ENCODE peak calls at places on chromosomes 6 and 20, in nine cellular contexts. One of them, this sample, is unnamed.

GRCh38 chr6:13813621-13814175 is 659 bp downstream of the MCUR1 start:
- DNase-seq in cardiac muscle cell: peak
- DNase-seq in substantia nigra: peak
- DNase-seq in caudate nucleus: no peak
- DNase-seq in GM04504: no peak
- DNase-seq in stimulated activated CD4-positive, alpha-beta T cell treated with anti-CD3 and anti-CD28 coated beads, TNF-alpha, amount 100 ng/mL, for 48 hours: no peak
- DNase-seq in memory B cell: no peak
- DNase-seq in GM18507: no peak
- DNase-seq in WTC11: peak
- DNase-seq in this sample: peak

GRCh38 chr6:161407581-161407980 is 133.7 kb upstream of the AGPAT4 start:
- DNase-seq in substantia nigra: no peak
- DNase-seq in WTC11: no peak
- DNase-seq in memory B cell: no peak
- DNase-seq in stimulated activated CD4-positive, alpha-beta T cell treated with anti-CD3 and anti-CD28 coated beads, TNF-alpha, amount 100 ng/mL, for 48 hours: no peak
- DNase-seq in GM18507: no peak
- DNase-seq in cardiac muscle cell: peak
- DNase-seq in caudate nucleus: no peak
- DNase-seq in GM04504: peak
- DNase-seq in this sample: no peak

GRCh38 chr6:26360451-26361416 is 4.3 kb upstream of the BTN3A2 start:
- DNase-seq in GM18507: no peak
- DNase-seq in stimulated activated CD4-positive, alpha-beta T cell treated with anti-CD3 and anti-CD28 coated beads, TNF-alpha, amount 100 ng/mL, for 48 hours: no peak
- DNase-seq in GM04504: no peak
- DNase-seq in cardiac muscle cell: no peak
- DNase-seq in WTC11: no peak
- DNase-seq in caudate nucleus: no peak
- DNase-seq in memory B cell: no peak
- DNase-seq in substantia nigra: no peak
- DNase-seq in this sample: no peak

GRCh38 chr6:167990016-167990945 is 7.2 kb upstream of the KIF25 start:
- DNase-seq in substantia nigra: no peak
- DNase-seq in caudate nucleus: no peak
- DNase-seq in GM04504: no peak
- DNase-seq in stimulated activated CD4-positive, alpha-beta T cell treated with anti-CD3 and anti-CD28 coated beads, TNF-alpha, amount 100 ng/mL, for 48 hours: no peak
- DNase-seq in WTC11: no peak
- DNase-seq in GM18507: no peak
- DNase-seq in cardiac muscle cell: no peak
- DNase-seq in memory B cell: no peak
- DNase-seq in this sample: no peak

GRCh38 chr6:24125980-24126379 is at the start of gene NRSN1:
- DNase-seq in memory B cell: no peak
- DNase-seq in caudate nucleus: peak
- DNase-seq in WTC11: peak
- DNase-seq in substantia nigra: peak
- DNase-seq in GM18507: no peak
- DNase-seq in GM04504: no peak
- DNase-seq in stimulated activated CD4-positive, alpha-beta T cell treated with anti-CD3 and anti-CD28 coated beads, TNF-alpha, amount 100 ng/mL, for 48 hours: no peak
- DNase-seq in cardiac muscle cell: no peak
- DNase-seq in this sample: peak

GRCh38 chr6:2132416-2132815 is 113.0 kb downstream of the GMDS start:
- DNase-seq in cardiac muscle cell: peak
- DNase-seq in GM04504: no peak
- DNase-seq in memory B cell: no peak
- DNase-seq in caudate nucleus: no peak
- DNase-seq in substantia nigra: no peak
- DNase-seq in stimulated activated CD4-positive, alpha-beta T cell treated with anti-CD3 and anti-CD28 coated beads, TNF-alpha, amount 100 ng/mL, for 48 hours: no peak
- DNase-seq in GM18507: no peak
- DNase-seq in WTC11: no peak
- DNase-seq in this sample: no peak

GRCh38 chr6:106134087-106134770 is 48.1 kb downstream of the PRDM1 start:
- DNase-seq in stimulated activated CD4-positive, alpha-beta T cell treated with anti-CD3 and anti-CD28 coated beads, TNF-alpha, amount 100 ng/mL, for 48 hours: no peak
- DNase-seq in caudate nucleus: no peak
- DNase-seq in WTC11: no peak
- DNase-seq in memory B cell: no peak
- DNase-seq in GM18507: no peak
- DNase-seq in GM04504: no peak
- DNase-seq in substantia nigra: no peak
- DNase-seq in cardiac muscle cell: no peak
- DNase-seq in this sample: no peak

GRCh38 chr6:106562001-106562400 is 67.3 kb downstream of the RTN4IP1 start:
- DNase-seq in stimulated activated CD4-positive, alpha-beta T cell treated with anti-CD3 and anti-CD28 coated beads, TNF-alpha, amount 100 ng/mL, for 48 hours: no peak
- DNase-seq in memory B cell: no peak
- DNase-seq in cardiac muscle cell: no peak
- DNase-seq in WTC11: no peak
- DNase-seq in GM04504: no peak
- DNase-seq in substantia nigra: no peak
- DNase-seq in GM18507: no peak
- DNase-seq in caudate nucleus: no peak
- DNase-seq in this sample: no peak

GRCh38 chr20:50360218-50360672 is 149.9 kb upstream of the PTPN1 start:
- DNase-seq in GM18507: no peak
- DNase-seq in WTC11: no peak
- DNase-seq in substantia nigra: no peak
- DNase-seq in memory B cell: no peak
- DNase-seq in caudate nucleus: no peak
- DNase-seq in GM04504: no peak
- DNase-seq in stimulated activated CD4-positive, alpha-beta T cell treated with anti-CD3 and anti-CD28 coated beads, TNF-alpha, amount 100 ng/mL, for 48 hours: no peak
- DNase-seq in cardiac muscle cell: no peak
- DNase-seq in this sample: no peak

GRCh38 chr20:32893878-32894483 is 35.3 kb downstream of the EFCAB8 start:
- DNase-seq in GM18507: no peak
- DNase-seq in WTC11: peak
- DNase-seq in caudate nucleus: no peak
- DNase-seq in cardiac muscle cell: peak
- DNase-seq in memory B cell: no peak
- DNase-seq in substantia nigra: no peak
- DNase-seq in stimulated activated CD4-positive, alpha-beta T cell treated with anti-CD3 and anti-CD28 coated beads, TNF-alpha, amount 100 ng/mL, for 48 hours: no peak
- DNase-seq in GM04504: no peak
- DNase-seq in this sample: peak

GRCh38 chr6:135180458-135181332 is at the start of gene MYB:
- DNase-seq in cardiac muscle cell: peak
- DNase-seq in WTC11: peak
- DNase-seq in stimulated activated CD4-positive, alpha-beta T cell treated with anti-CD3 and anti-CD28 coated beads, TNF-alpha, amount 100 ng/mL, for 48 hours: peak
- DNase-seq in GM18507: peak
- DNase-seq in GM04504: no peak
- DNase-seq in memory B cell: peak
- DNase-seq in substantia nigra: peak
- DNase-seq in caudate nucleus: no peak
- DNase-seq in this sample: no peak

GRCh38 chr20:8375898-8376297 is 243.8 kb downstream of the PLCB1 start:
- DNase-seq in GM04504: no peak
- DNase-seq in stimulated activated CD4-positive, alpha-beta T cell treated with anti-CD3 and anti-CD28 coated beads, TNF-alpha, amount 100 ng/mL, for 48 hours: no peak
- DNase-seq in WTC11: no peak
- DNase-seq in cardiac muscle cell: no peak
- DNase-seq in substantia nigra: no peak
- DNase-seq in GM18507: no peak
- DNase-seq in caudate nucleus: no peak
- DNase-seq in memory B cell: no peak
- DNase-seq in this sample: no peak

GRCh38 chr6:123640567-123641187 is 3.9 kb upstream of the TRDN start:
- DNase-seq in WTC11: no peak
- DNase-seq in GM18507: no peak
- DNase-seq in memory B cell: no peak
- DNase-seq in cardiac muscle cell: no peak
- DNase-seq in caudate nucleus: no peak
- DNase-seq in substantia nigra: no peak
- DNase-seq in GM04504: no peak
- DNase-seq in stimulated activated CD4-positive, alpha-beta T cell treated with anti-CD3 and anti-CD28 coated beads, TNF-alpha, amount 100 ng/mL, for 48 hours: no peak
- DNase-seq in this sample: no peak

GRCh38 chr6:7897461-7898192 is 13.0 kb downstream of the TXNDC5 start:
- DNase-seq in substantia nigra: no peak
- DNase-seq in GM04504: no peak
- DNase-seq in caudate nucleus: no peak
- DNase-seq in cardiac muscle cell: no peak
- DNase-seq in WTC11: no peak
- DNase-seq in stimulated activated CD4-positive, alpha-beta T cell treated with anti-CD3 and anti-CD28 coated beads, TNF-alpha, amount 100 ng/mL, for 48 hours: no peak
- DNase-seq in memory B cell: no peak
- DNase-seq in GM18507: no peak
- DNase-seq in this sample: no peak

GRCh38 chr20:43102394-43102793 is 87.3 kb downstream of the PTPRT start:
- DNase-seq in WTC11: peak
- DNase-seq in memory B cell: no peak
- DNase-seq in cardiac muscle cell: no peak
- DNase-seq in substantia nigra: no peak
- DNase-seq in GM04504: no peak
- DNase-seq in stimulated activated CD4-positive, alpha-beta T cell treated with anti-CD3 and anti-CD28 coated beads, TNF-alpha, amount 100 ng/mL, for 48 hours: no peak
- DNase-seq in caudate nucleus: no peak
- DNase-seq in GM18507: no peak
- DNase-seq in this sample: no peak

GRCh38 chr6:72748759-72749158 is 126.9 kb downstream of the KCNQ5 start:
- DNase-seq in caudate nucleus: no peak
- DNase-seq in GM18507: no peak
- DNase-seq in GM04504: peak
- DNase-seq in WTC11: no peak
- DNase-seq in cardiac muscle cell: peak
- DNase-seq in substantia nigra: no peak
- DNase-seq in memory B cell: no peak
- DNase-seq in stimulated activated CD4-positive, alpha-beta T cell treated with anti-CD3 and anti-CD28 coated beads, TNF-alpha, amount 100 ng/mL, for 48 hours: no peak
- DNase-seq in this sample: no peak

GRCh38 chr6:112622036-112622435 is 274.9 kb downstream of the RFPL4B start:
- DNase-seq in memory B cell: no peak
- DNase-seq in GM18507: no peak
- DNase-seq in substantia nigra: no peak
- DNase-seq in cardiac muscle cell: peak
- DNase-seq in GM04504: no peak
- DNase-seq in WTC11: no peak
- DNase-seq in caudate nucleus: no peak
- DNase-seq in stimulated activated CD4-positive, alpha-beta T cell treated with anti-CD3 and anti-CD28 coated beads, TNF-alpha, amount 100 ng/mL, for 48 hours: no peak
- DNase-seq in this sample: no peak

GRCh38 chr6:1063671-1064355 is 248.1 kb upstream of the FOXQ1 start:
- DNase-seq in stimulated activated CD4-positive, alpha-beta T cell treated with anti-CD3 and anti-CD28 coated beads, TNF-alpha, amount 100 ng/mL, for 48 hours: no peak
- DNase-seq in caudate nucleus: no peak
- DNase-seq in WTC11: no peak
- DNase-seq in memory B cell: no peak
- DNase-seq in substantia nigra: no peak
- DNase-seq in GM18507: no peak
- DNase-seq in cardiac muscle cell: no peak
- DNase-seq in GM04504: no peak
- DNase-seq in this sample: no peak

GRCh38 chr20:23199356-23199755 is 113.2 kb upstream of the CD93 start:
- DNase-seq in cardiac muscle cell: no peak
- DNase-seq in substantia nigra: no peak
- DNase-seq in caudate nucleus: no peak
- DNase-seq in GM04504: no peak
- DNase-seq in GM18507: no peak
- DNase-seq in memory B cell: no peak
- DNase-seq in WTC11: no peak
- DNase-seq in stimulated activated CD4-positive, alpha-beta T cell treated with anti-CD3 and anti-CD28 coated beads, TNF-alpha, amount 100 ng/mL, for 48 hours: no peak
- DNase-seq in this sample: no peak

GRCh38 chr6:44227138-44227770 is 3.9 kb downstream of the SLC29A1 start:
- DNase-seq in memory B cell: no peak
- DNase-seq in caudate nucleus: no peak
- DNase-seq in cardiac muscle cell: no peak
- DNase-seq in stimulated activated CD4-positive, alpha-beta T cell treated with anti-CD3 and anti-CD28 coated beads, TNF-alpha, amount 100 ng/mL, for 48 hours: no peak
- DNase-seq in substantia nigra: no peak
- DNase-seq in GM04504: no peak
- DNase-seq in GM18507: no peak
- DNase-seq in WTC11: no peak
- DNase-seq in this sample: peak

GRCh38 chr20:61719691-61720347 is 345.9 kb downstream of the TAF4 start:
- DNase-seq in memory B cell: no peak
- DNase-seq in GM04504: no peak
- DNase-seq in GM18507: no peak
- DNase-seq in cardiac muscle cell: no peak
- DNase-seq in stimulated activated CD4-positive, alpha-beta T cell treated with anti-CD3 and anti-CD28 coated beads, TNF-alpha, amount 100 ng/mL, for 48 hours: peak
- DNase-seq in substantia nigra: no peak
- DNase-seq in WTC11: no peak
- DNase-seq in caudate nucleus: no peak
- DNase-seq in this sample: no peak

GRCh38 chr6:14506656-14507242 is 389.2 kb downstream of the CD83 start:
- DNase-seq in memory B cell: no peak
- DNase-seq in substantia nigra: no peak
- DNase-seq in caudate nucleus: no peak
- DNase-seq in cardiac muscle cell: no peak
- DNase-seq in GM04504: no peak
- DNase-seq in stimulated activated CD4-positive, alpha-beta T cell treated with anti-CD3 and anti-CD28 coated beads, TNF-alpha, amount 100 ng/mL, for 48 hours: no peak
- DNase-seq in WTC11: no peak
- DNase-seq in GM18507: no peak
- DNase-seq in this sample: peak

GRCh38 chr6:141700836-141701235 is 431.9 kb upstream of the GJE1 start:
- DNase-seq in cardiac muscle cell: peak
- DNase-seq in caudate nucleus: no peak
- DNase-seq in substantia nigra: no peak
- DNase-seq in stimulated activated CD4-positive, alpha-beta T cell treated with anti-CD3 and anti-CD28 coated beads, TNF-alpha, amount 100 ng/mL, for 48 hours: no peak
- DNase-seq in GM18507: no peak
- DNase-seq in WTC11: no peak
- DNase-seq in GM04504: no peak
- DNase-seq in memory B cell: no peak
- DNase-seq in this sample: no peak

GRCh38 chr20:401682-402495 is 6.2 kb upstream of the RBCK1 start:
- DNase-seq in caudate nucleus: no peak
- DNase-seq in GM18507: no peak
- DNase-seq in cardiac muscle cell: peak
- DNase-seq in memory B cell: no peak
- DNase-seq in WTC11: no peak
- DNase-seq in substantia nigra: no peak
- DNase-seq in stimulated activated CD4-positive, alpha-beta T cell treated with anti-CD3 and anti-CD28 coated beads, TNF-alpha, amount 100 ng/mL, for 48 hours: no peak
- DNase-seq in GM04504: peak
- DNase-seq in this sample: no peak

GRCh38 chr6:168001037-168001348 is 3.5 kb downstream of the KIF25 start:
- DNase-seq in WTC11: no peak
- DNase-seq in GM18507: no peak
- DNase-seq in cardiac muscle cell: no peak
- DNase-seq in caudate nucleus: no peak
- DNase-seq in GM04504: no peak
- DNase-seq in substantia nigra: no peak
- DNase-seq in memory B cell: no peak
- DNase-seq in stimulated activated CD4-positive, alpha-beta T cell treated with anti-CD3 and anti-CD28 coated beads, TNF-alpha, amount 100 ng/mL, for 48 hours: no peak
- DNase-seq in this sample: no peak

GRCh38 chr6:148819852-148820251 is 73.0 kb downstream of the UST start:
- DNase-seq in cardiac muscle cell: no peak
- DNase-seq in GM18507: no peak
- DNase-seq in caudate nucleus: no peak
- DNase-seq in substantia nigra: no peak
- DNase-seq in GM04504: no peak
- DNase-seq in WTC11: no peak
- DNase-seq in memory B cell: no peak
- DNase-seq in stimulated activated CD4-positive, alpha-beta T cell treated with anti-CD3 and anti-CD28 coated beads, TNF-alpha, amount 100 ng/mL, for 48 hours: no peak
- DNase-seq in this sample: no peak

GRCh38 chr6:21840428-21840827 is 246.9 kb downstream of the SOX4 start:
- DNase-seq in substantia nigra: no peak
- DNase-seq in caudate nucleus: no peak
- DNase-seq in GM18507: no peak
- DNase-seq in cardiac muscle cell: peak
- DNase-seq in WTC11: no peak
- DNase-seq in stimulated activated CD4-positive, alpha-beta T cell treated with anti-CD3 and anti-CD28 coated beads, TNF-alpha, amount 100 ng/mL, for 48 hours: no peak
- DNase-seq in GM04504: no peak
- DNase-seq in memory B cell: no peak
- DNase-seq in this sample: no peak

GRCh38 chr20:50029697-50030428 is 47.1 kb downstream of the SNAI1 start:
- DNase-seq in GM18507: no peak
- DNase-seq in memory B cell: no peak
- DNase-seq in WTC11: no peak
- DNase-seq in stimulated activated CD4-positive, alpha-beta T cell treated with anti-CD3 and anti-CD28 coated beads, TNF-alpha, amount 100 ng/mL, for 48 hours: no peak
- DNase-seq in caudate nucleus: no peak
- DNase-seq in substantia nigra: no peak
- DNase-seq in cardiac muscle cell: peak
- DNase-seq in GM04504: peak
- DNase-seq in this sample: no peak

GRCh38 chr6:75381878-75382633 is 97.5 kb upstream of the TMEM30A start:
- DNase-seq in caudate nucleus: no peak
- DNase-seq in cardiac muscle cell: peak
- DNase-seq in GM04504: no peak
- DNase-seq in GM18507: no peak
- DNase-seq in memory B cell: no peak
- DNase-seq in substantia nigra: no peak
- DNase-seq in WTC11: no peak
- DNase-seq in stimulated activated CD4-positive, alpha-beta T cell treated with anti-CD3 and anti-CD28 coated beads, TNF-alpha, amount 100 ng/mL, for 48 hours: no peak
- DNase-seq in this sample: no peak

GRCh38 chr20:45951474-45951873 is 17.0 kb downstream of the PCIF1 start:
- DNase-seq in cardiac muscle cell: no peak
- DNase-seq in memory B cell: no peak
- DNase-seq in substantia nigra: no peak
- DNase-seq in caudate nucleus: no peak
- DNase-seq in WTC11: no peak
- DNase-seq in GM04504: no peak
- DNase-seq in GM18507: no peak
- DNase-seq in stimulated activated CD4-positive, alpha-beta T cell treated with anti-CD3 and anti-CD28 coated beads, TNF-alpha, amount 100 ng/mL, for 48 hours: no peak
- DNase-seq in this sample: no peak

GRCh38 chr20:63225082-63225454 is 9.1 kb upstream of the YTHDF1 start:
- DNase-seq in cardiac muscle cell: no peak
- DNase-seq in GM18507: no peak
- DNase-seq in caudate nucleus: no peak
- DNase-seq in memory B cell: no peak
- DNase-seq in WTC11: no peak
- DNase-seq in stimulated activated CD4-positive, alpha-beta T cell treated with anti-CD3 and anti-CD28 coated beads, TNF-alpha, amount 100 ng/mL, for 48 hours: no peak
- DNase-seq in substantia nigra: no peak
- DNase-seq in GM04504: no peak
- DNase-seq in this sample: no peak